ENCODE peak calls at places on chromosomes 4 and X, in ten cellular contexts. P is K562, U is sigmoid colon, S is HCT116, E is tibial nerve, L is ovary, F is uterus, G is HepG2, V is adrenal gland, W is body of pancreas. N is an unnamed sample. For H3K9me3, the result is how much of the 10 kb centered on the place peaks cover.

GRCh38 chr4:7759221-7759620 is 180.4 kb downstream of the AFAP1 start:
- DNase-seq in P (no peak), U (no peak), S (no peak), E (no peak), L (no peak), F (no peak), G (no peak), V (no peak), W (peak), N (no peak)

GRCh38 chrX:40949071-40949470 is 136.2 kb upstream of the USP9X start:
- DNase-seq in P (no peak), U (no peak), S (no peak), E (no peak), L (no peak), F (no peak), G (no peak), V (no peak), W (no peak), N (no peak)

GRCh38 chr4:16082424-16083216 is 1.2 kb downstream of the PROM1 start:
- DNase-seq in P (no peak), U (no peak), S (no peak), E (no peak), L (no peak), F (no peak), G (peak), V (peak), W (peak), N (peak)

GRCh38 chr4:120007171-120007894 is 59.3 kb downstream of the MAD2L1 start:
- DNase-seq in P (no peak), U (no peak), S (no peak), E (no peak), L (no peak), F (no peak), G (no peak), V (no peak), W (no peak), N (no peak)

GRCh38 chr4:15238720-15239119 is 189.1 kb upstream of the C1QTNF7 start:
- DNase-seq in P (peak), U (no peak), S (no peak), E (no peak), L (no peak), F (no peak), G (peak), V (peak), W (peak), N (no peak)

GRCh38 chrX:53071604-53072417 is 10.4 kb upstream of the TSPYL2 start:
- DNase-seq in P (peak), U (peak), S (peak), E (peak), L (peak), F (peak), G (peak), V (peak), W (peak), N (peak)

GRCh38 chr4:132860976-132861375 is 288.1 kb upstream of the PCDH10 start:
- DNase-seq in P (no peak), U (no peak), S (no peak), E (no peak), L (no peak), F (no peak), G (no peak), V (no peak), W (no peak), N (no peak)

GRCh38 chrX:119410027-119410819 is 11.1 kb downstream of the SLC25A43 start:
- DNase-seq in P (no peak), U (peak), S (peak), E (peak), L (peak), F (peak), G (peak), V (no peak), W (peak), N (peak)

GRCh38 chr4:154838694-154839093 is 57.6 kb downstream of the RBM46 start:
- DNase-seq in P (no peak), U (no peak), S (no peak), E (no peak), L (no peak), F (no peak), G (no peak), V (no peak), W (no peak), N (no peak)

GRCh38 chrX:148755111-148755510 is 254.7 kb downstream of the AFF2 start:
- DNase-seq in P (no peak), U (no peak), S (no peak), E (no peak), L (no peak), F (no peak), G (no peak), V (no peak), W (no peak), N (no peak)

GRCh38 chr4:82773049-82773448 is 25.5 kb downstream of the SCD5 start:
- DNase-seq in P (no peak), U (no peak), S (no peak), E (no peak), L (no peak), F (no peak), G (no peak), V (no peak), W (no peak), N (no peak)

GRCh38 chrX:27276751-27277150 is 186.4 kb downstream of the PPP4R3C start:
- DNase-seq in P (no peak), U (no peak), S (peak), E (no peak), L (no peak), F (no peak), G (no peak), V (no peak), W (no peak), N (no peak)

GRCh38 chrX:15853586-15854079 is 980 bp downstream of the AP1S2 start:
- DNase-seq in P (no peak), U (no peak), S (no peak), E (no peak), L (no peak), F (no peak), G (no peak), V (peak), W (no peak), N (no peak)

GRCh38 chr4:84734037-84734436 is 151.1 kb downstream of the CDS1 start:
- DNase-seq in P (no peak), U (no peak), S (no peak), E (no peak), L (no peak), F (no peak), G (no peak), V (no peak), W (no peak), N (no peak)

GRCh38 chrX:81996166-81996565 is 794.3 kb downstream of the SH3BGRL start:
- DNase-seq in P (no peak), U (no peak), S (no peak), E (no peak), L (no peak), F (no peak), G (no peak), V (no peak), W (no peak), N (no peak)

GRCh38 chrX:153875391-153876111 is 10.4 kb downstream of the L1CAM start:
- DNase-seq in P (peak), U (no peak), S (no peak), E (peak), L (peak), F (peak), G (no peak), V (peak), W (peak), N (peak)

GRCh38 chrX:103453655-103454054 is 65.6 kb downstream of the RAB40A start:
- DNase-seq in P (no peak), U (no peak), S (no peak), E (no peak), L (no peak), F (no peak), G (no peak), V (no peak), W (no peak), N (no peak)

GRCh38 chrX:37779857-37780256 is at the start of gene CYBB:
- DNase-seq in P (no peak), U (no peak), S (no peak), E (no peak), L (no peak), F (no peak), G (no peak), V (no peak), W (no peak), N (peak)
- TF ChIP-seq POLR2A in P (no peak), U (no peak), S (no peak), E (no peak), L (no peak), F (no peak), G (no peak), V (no peak), W (no peak), N (no peak)

DNA sequence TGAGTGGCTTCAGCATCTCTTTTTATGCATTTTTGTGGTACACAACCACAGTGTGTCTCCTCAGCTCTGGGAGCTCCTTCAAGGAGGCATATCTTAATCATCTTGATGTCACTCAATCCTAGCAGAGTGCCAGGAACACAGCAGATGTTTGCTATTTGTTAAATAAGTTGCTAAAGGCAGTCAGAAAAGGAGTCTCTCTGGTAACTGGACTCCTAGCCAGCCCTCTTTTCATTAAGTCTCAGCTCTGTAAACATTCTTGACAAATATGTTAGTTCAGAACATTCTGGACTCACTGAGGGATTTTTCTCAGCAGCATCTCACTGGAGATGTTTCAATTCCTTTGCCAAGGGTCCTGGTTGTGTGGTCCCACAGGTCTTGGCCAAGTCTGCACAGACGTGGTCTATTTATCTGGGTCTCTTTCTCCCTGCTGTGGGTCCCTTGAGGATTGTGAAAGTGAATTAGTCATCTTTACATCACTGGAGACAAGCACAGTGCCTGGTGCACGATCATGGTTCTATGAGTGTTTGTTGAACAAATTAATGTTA is 20.3 kb upstream of the FAM9C start:
- DNase-seq in P (no peak), U (peak), S (no peak), E (no peak), L (no peak), F (no peak), G (no peak), V (no peak), W (peak), N (no peak)
- H3K9me3 ChIP-seq in P (under half), U (under half), S (under half), E (under half), L (under half), F (under half), G (under half), V (under half), W (under half), N (under half)

GRCh38 chrX:54923376-54923775 is 2.8 kb downstream of the TRO start:
- DNase-seq in P (no peak), U (no peak), S (no peak), E (no peak), L (no peak), F (no peak), G (no peak), V (no peak), W (no peak), N (no peak)

GRCh38 chrX:54921427-54922021 is 900 bp downstream of the TRO start:
- DNase-seq in P (no peak), U (peak), S (no peak), E (peak), L (peak), F (peak), G (peak), V (peak), W (peak), N (no peak)

GRCh38 chrX:54922547-54922946 is 1.9 kb downstream of the TRO start:
- DNase-seq in P (no peak), U (no peak), S (no peak), E (no peak), L (no peak), F (no peak), G (no peak), V (no peak), W (no peak), N (no peak)

DNA sequence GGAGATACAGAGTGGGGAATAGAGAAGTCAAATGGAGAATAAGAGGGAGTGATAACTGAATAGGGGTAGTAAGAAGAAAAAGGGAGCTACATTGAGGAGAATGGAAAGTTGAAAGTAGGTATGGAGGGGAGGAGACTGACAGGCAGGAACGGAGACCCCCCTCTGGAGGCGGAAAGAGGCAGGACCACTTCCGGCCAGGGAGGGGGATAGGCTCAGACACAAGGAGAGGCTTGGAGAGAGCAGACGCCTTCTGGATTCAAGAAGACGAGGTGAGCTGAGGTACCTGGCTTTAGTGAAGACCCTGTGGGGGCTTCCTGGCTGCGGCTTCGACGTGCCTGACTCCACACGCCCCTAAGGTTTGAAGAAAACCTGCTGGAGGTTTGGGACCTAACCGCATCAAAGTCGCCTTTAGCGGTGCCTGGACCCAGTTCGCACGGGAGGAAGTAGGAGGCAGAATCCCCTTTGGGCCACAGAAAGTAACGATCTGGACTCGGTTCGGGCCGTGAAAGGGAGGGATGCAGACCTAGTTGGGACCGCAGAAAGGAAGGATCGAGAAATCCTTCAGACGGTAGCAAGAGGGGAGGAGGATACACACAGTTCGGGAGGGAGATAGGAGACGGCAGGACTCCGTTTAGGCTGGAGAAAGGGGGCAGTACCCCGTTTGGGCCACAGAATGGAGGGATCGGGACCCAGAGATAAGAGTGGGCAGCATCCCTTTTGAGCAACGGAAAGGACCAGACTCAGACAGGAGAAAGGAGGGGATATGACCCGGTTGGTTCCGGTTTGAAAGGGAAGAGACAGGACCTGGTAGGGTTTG is at the start of gene TRO:
- DNase-seq in P (no peak), U (no peak), S (no peak), E (no peak), L (peak), F (peak), G (no peak), V (no peak), W (no peak), N (no peak)
- H3K27ac ChIP-seq in P (no peak), U (no peak), S (no peak), E (peak), L (peak), F (peak), G (no peak), V (no peak), W (no peak), N (no peak)

DNA sequence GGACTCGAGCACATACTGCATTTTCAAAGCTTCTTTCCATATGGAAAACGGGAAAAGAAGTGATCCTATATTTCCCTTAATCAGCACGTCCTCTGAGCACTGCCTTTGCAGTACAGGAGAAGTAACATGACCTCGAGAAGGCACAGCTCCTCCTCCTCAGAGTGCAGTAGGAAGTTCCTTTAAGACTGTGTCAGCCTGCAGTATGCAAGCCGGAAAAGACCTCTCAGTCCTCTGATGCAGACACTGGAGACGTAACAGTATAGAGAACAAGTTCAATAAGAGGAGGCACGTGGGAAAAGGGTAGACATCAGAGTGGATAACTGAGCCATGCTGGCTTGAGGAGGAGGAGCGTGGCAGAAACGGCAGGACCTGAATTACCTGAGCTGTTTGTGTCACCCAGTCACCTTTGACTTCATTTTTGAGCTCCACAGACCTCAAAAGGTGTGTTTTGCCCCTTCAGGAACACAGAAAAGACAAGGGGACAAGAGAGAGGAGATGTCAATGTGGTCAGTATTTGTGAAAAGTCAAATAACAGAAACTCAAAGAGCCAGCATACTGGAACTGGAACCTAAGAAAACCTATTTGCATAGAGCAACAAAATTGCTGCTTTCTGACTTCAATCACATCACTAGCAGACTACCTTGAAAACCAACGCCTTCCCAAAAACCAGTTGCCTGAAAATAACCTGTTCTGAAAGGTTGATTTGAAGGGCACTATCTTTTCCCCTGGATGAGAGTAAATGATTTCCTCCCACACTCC is 20.8 kb downstream of the IRF2 start:
- DNase-seq in P (no peak), U (no peak), S (no peak), E (no peak), L (no peak), F (no peak), G (no peak), V (peak), W (peak), N (no peak)
- TF ChIP-seq POLR2A in P (no peak), U (no peak), S (no peak), E (no peak), L (no peak), F (no peak), G (no peak), V (no peak), W (no peak), N (no peak)

GRCh38 chr4:92210906-92211305 is 92.9 kb upstream of the GRID2 start:
- DNase-seq in P (no peak), U (no peak), S (no peak), E (no peak), L (no peak), F (no peak), G (no peak), V (no peak), W (no peak), N (no peak)

DNA sequence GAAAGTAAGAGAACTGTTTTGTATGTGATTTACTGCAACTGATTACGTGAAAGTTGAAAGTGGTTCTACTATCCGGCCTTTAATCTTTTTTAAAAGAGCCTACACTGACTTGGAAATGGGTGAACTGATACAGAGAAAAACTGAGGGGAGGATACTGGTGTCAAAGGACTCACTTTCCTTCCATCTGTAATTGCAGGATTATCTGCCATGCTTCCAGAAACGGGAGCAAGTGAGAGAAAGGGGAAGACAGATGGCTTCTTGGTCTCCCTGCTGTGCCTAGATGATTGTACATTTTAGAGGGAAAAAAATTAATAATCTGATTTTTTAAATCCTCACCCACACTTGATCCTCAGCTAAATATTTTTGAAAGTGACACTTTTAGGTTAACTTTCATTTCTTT is 88.3 kb upstream of the GRID2 start:
- DNase-seq in P (no peak), U (no peak), S (no peak), E (no peak), L (no peak), F (no peak), G (no peak), V (no peak), W (no peak), N (no peak)
- H3K9me3 ChIP-seq in P (under half), U (under half), S (under half), E (under half), L (under half), F (under half), G (under half), V (under half), W (under half), N (under half)

GRCh38 chr4:1361391-1361790 is 14.4 kb downstream of the UVSSA start:
- DNase-seq in P (no peak), U (no peak), S (no peak), E (no peak), L (no peak), F (no peak), G (no peak), V (no peak), W (no peak), N (no peak)
- H3K27ac ChIP-seq in P (no peak), U (no peak), S (no peak), E (peak), L (no peak), F (no peak), G (no peak), V (peak), W (no peak), N (no peak)

N was measured in Peyer's patch.